ENCODE peak calls at places on chromosome 14, in five cellular contexts. Z is mammary epithelial cell; X is Right ventricle myocardium superior; E is Daoy; T is activated CD4-positive, alpha-beta T cell treated with anti-CD3 and anti-CD28 coated beads, Interleukin-2, amount 50 U/mL, for 48 hours. F is an unnamed sample.

GRCh38 chr14:68781161-68782021 is 11.5 kb downstream of the ZFP36L1 start:
- DNase-seq in E (no peak), Z (no peak), T (no peak), X (no peak), F (no peak)

GRCh38 chr14:53108292-53108937 is 44.7 kb downstream of the DDHD1 start:
- DNase-seq in E (peak; percentile 22), Z (no peak), X (no peak), T (no peak), F (no peak)

GRCh38 chr14:92632546-92633273 is 115.7 kb downstream of the LGMN start:
- DNase-seq in X (no peak), Z (no peak), E (no peak), T (no peak), F (no peak)

GRCh38 chr14:54220122-54220691 is 176.6 kb upstream of the CDKN3 start:
- DNase-seq in X (peak; percentile 63), T (no peak), Z (no peak), E (no peak), F (no peak)

GRCh38 chr14:100688598-100689499 is 37.8 kb upstream of the DLK1 start:
- DNase-seq in T (no peak), E (peak; percentile 74), Z (peak; percentile 48), X (no peak), F (peak; percentile 61)

GRCh38 chr14:53850714-53851296 is 105.8 kb downstream of the BMP4 start:
- DNase-seq in T (no peak), Z (peak; percentile 27), E (peak; percentile 40), X (no peak), F (peak; percentile 45)

GRCh38 chr14:73755434-73756014 is 41.3 kb upstream of the PNMA1 start:
- DNase-seq in X (no peak), T (no peak), E (no peak), Z (peak; percentile 70), F (no peak)

GRCh38 chr14:59137256-59137655 is 51.2 kb upstream of the DAAM1 start:
- DNase-seq in X (no peak), T (no peak), Z (no peak), E (no peak), F (no peak)

GRCh38 chr14:55332654-55333570 is 61.7 kb downstream of the FBXO34 start:
- DNase-seq in E (no peak), T (no peak), Z (no peak), X (no peak), F (no peak)

GRCh38 chr14:74459289-74459946 is 33.4 kb upstream of the SYNDIG1L start:
- DNase-seq in T (peak; percentile 42), Z (peak; percentile 37), X (no peak), E (peak; percentile 87), F (peak; percentile 75)

GRCh38 chr14:39102265-39102968 is 618 bp downstream of the SEC23A start:
- DNase-seq in E (peak; percentile 46), X (no peak), Z (peak; percentile 39), T (no peak), F (peak; percentile 14)

GRCh38 chr14:101197595-101198397 is 294.3 kb upstream of the RTL1 start:
- DNase-seq in X (no peak), Z (no peak), T (no peak), E (no peak), F (no peak)

F was measured in H4.